ENCODE peak calls at places on chromosomes 5 and 9, in five cellular contexts. W is stimulated activated CD4-positive, alpha-beta T cell treated with anti-CD3 and anti-CD28 coated beads, TNF-alpha, amount 100 ng/mL, for 24 hours; P is stimulated activated naive B cell treated with anti-CD40 and anti-IgM and Interleukin-4, amounts not matched to agents 10 μg/mL and 1 μg/mL and 100 μg/mL, for 72 hours; K is SW480; E is H54. Q is an unnamed sample.

GRCh38 chr9:132078369-132079356 is 1.0 kb downstream of the MED27 start:
- DNase-seq in W (peak), P (no peak), K (no peak), E (peak), Q (no peak)

GRCh38 chr9:16687678-16688369 is 182.6 kb downstream of the BNC2 start:
- DNase-seq in W (no peak), P (no peak), K (no peak), E (no peak), Q (no peak)

GRCh38 chr5:149636861-149637246 is 55.6 kb downstream of the ARHGEF37 start:
- DNase-seq in W (no peak), P (no peak), K (peak), E (peak), Q (no peak)

GRCh38 chr5:132489051-132489770 is 1.4 kb downstream of the IRF1 start:
- DNase-seq in W (no peak), P (no peak), K (no peak), E (no peak), Q (peak)

GRCh38 chr5:171162165-171162564 is 146.9 kb upstream of the TLX3 start:
- DNase-seq in W (no peak), P (no peak), K (no peak), E (no peak), Q (no peak)

GRCh38 chr5:171316258-171317121 is 7.4 kb downstream of the TLX3 start:
- DNase-seq in W (no peak), P (no peak), K (no peak), E (no peak), Q (no peak)

GRCh38 chr9:129880654-129881546 is 45.6 kb downstream of the USP20 start:
- DNase-seq in W (no peak), P (no peak), K (no peak), E (no peak), Q (no peak)

GRCh38 chr9:15403155-15403554 is 19.5 kb upstream of the SNAPC3 start:
- DNase-seq in W (no peak), P (no peak), K (peak), E (peak), Q (no peak)

GRCh38 chr9:87703636-87704276 is 22.2 kb upstream of the CTSL start:
- DNase-seq in W (no peak), P (no peak), K (no peak), E (no peak), Q (no peak)